ENCODE peak calls at places on chromosomes 6 and 20, in six cellular contexts. H is neural progenitor cell, P is PC-3, B is SK-N-SH, W is GM23248, R is HCT116. V is an unnamed sample.

GRCh38 chr20:43914697-43915208 is at the start of gene TOX2:
- DNase-seq in W (peak; percentile 73), B (peak; percentile 96), P (no peak), R (no peak), H (peak; percentile 83), V (peak; percentile 74)

GRCh38 chr20:15242773-15243172 is 905.4 kb upstream of the FLRT3 start:
- DNase-seq in B (no peak), P (no peak), W (no peak), R (no peak), H (no peak), V (no peak)

GRCh38 chr6:169343886-169344525 is 90.4 kb upstream of the THBS2 start:
- DNase-seq in H (no peak), R (no peak), P (no peak), B (no peak), W (no peak), V (no peak)

GRCh38 chr20:14445310-14445709 is 107.9 kb upstream of the FLRT3 start:
- DNase-seq in H (no peak), R (no peak), B (no peak), W (peak; percentile 70), P (peak; percentile 87), V (no peak)

GRCh38 chr6:87553159-87553765 is 36.5 kb downstream of the RARS2 start:
- DNase-seq in B (no peak), W (no peak), R (no peak), P (no peak), H (no peak), V (no peak)

GRCh38 chr20:35539756-35540212 is 2.1 kb upstream of the ERGIC3 start:
- DNase-seq in W (no peak), H (peak; percentile 90), B (no peak), P (no peak), R (no peak), V (no peak)

GRCh38 chr6:82866446-82866845 is 199.2 kb downstream of the UBE3D start:
- DNase-seq in B (no peak), H (no peak), W (no peak), R (no peak), P (no peak), V (no peak)

GRCh38 chr20:15834857-15835256 is 738.4 kb downstream of the KIF16B start:
- DNase-seq in P (peak; percentile 95), B (no peak), R (no peak), W (no peak), H (no peak), V (no peak)

GRCh38 chr20:33810885-33811762 is at the start of gene CHMP4B:
- DNase-seq in B (peak; percentile 97), P (peak; percentile 99), H (peak; percentile 100), W (peak; percentile 100), R (peak; percentile 93), V (peak; percentile 98)

GRCh38 chr20:33808388-33808787 is 2.8 kb upstream of the CHMP4B start:
- DNase-seq in R (no peak), H (no peak), B (no peak), P (no peak), W (no peak), V (no peak)

GRCh38 chr20:33812673-33813462 is 1.7 kb downstream of the CHMP4B start:
- DNase-seq in R (no peak), B (peak; percentile 33), H (peak; percentile 58), W (peak; percentile 55), P (peak; percentile 28), V (peak; percentile 63)

GRCh38 chr20:33814238-33814712 is 3.1 kb downstream of the CHMP4B start:
- DNase-seq in P (no peak), B (no peak), W (peak; percentile 37), H (no peak), R (no peak), V (peak; percentile 58)

DNA sequence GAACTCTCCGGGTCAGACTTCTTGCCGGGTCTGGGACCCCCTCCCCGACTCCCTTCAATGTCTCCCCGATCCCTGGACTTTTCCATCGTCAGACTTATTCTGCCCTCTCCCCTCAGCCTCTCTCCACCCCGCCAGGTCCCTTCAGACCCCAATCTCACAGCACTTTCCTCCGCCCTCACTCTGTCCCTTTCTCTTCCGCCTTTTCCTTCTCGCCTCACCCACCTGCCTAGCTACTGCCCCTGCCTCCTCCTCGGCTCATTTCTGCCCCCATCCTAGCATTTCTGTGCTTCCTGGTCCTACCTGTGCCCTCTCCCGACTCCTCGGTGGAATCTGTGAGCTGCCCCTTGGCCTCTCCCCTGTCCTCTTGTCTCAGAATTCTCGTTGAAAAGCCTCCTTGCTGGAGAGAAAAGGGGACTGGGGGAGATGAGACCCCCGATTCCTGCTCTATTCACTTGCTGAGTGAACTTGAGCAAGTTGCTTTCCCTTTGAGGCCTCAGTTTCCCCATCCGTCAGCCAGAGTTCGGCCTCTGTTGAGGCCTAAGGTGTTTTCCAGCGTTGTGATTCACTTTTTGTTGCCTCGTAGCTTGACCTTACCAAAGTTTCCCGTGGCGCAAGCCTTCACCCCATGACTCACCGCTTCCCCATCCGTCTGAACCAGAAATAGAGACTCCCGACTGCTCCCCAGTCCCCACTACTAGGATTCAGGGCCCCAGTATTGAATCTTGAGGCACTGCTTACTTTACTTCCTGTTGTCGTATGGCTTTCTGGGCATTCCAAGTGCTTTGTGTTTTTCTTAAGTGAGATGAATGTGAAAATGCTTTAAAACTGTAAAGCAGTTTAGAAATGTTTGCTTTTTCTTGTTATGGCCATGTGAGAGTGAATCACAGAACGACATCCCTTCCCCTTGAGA is 870 bp downstream of the CHMP4B start:
- DNase-seq in R (no peak), B (peak; percentile 48), H (peak; percentile 39), W (peak; percentile 94), P (peak; percentile 66), V (peak; percentile 35)
- TF ChIP-seq EZH2phosphoT487 in R (no peak), B (no peak), H (no peak), W (no peak), P (no peak), V (no peak)

GRCh38 chr6:36226648-36227047 is 30.1 kb downstream of the BRPF3 start:
- DNase-seq in B (no peak), P (no peak), R (no peak), H (no peak), W (no peak), V (no peak)

GRCh38 chr6:36224918-36225461 is 28.4 kb downstream of the BRPF3 start:
- DNase-seq in B (peak; percentile 33), P (peak; percentile 25), W (no peak), H (no peak), R (no peak), V (no peak)

GRCh38 chr6:36229223-36229622 is 32.7 kb downstream of the BRPF3 start:
- DNase-seq in W (no peak), B (no peak), H (no peak), P (no peak), R (no peak), V (no peak)

GRCh38 chr6:36230376-36230775 is 33.8 kb downstream of the BRPF3 start:
- DNase-seq in P (no peak), R (no peak), W (no peak), B (no peak), H (no peak), V (no peak)

DNA sequence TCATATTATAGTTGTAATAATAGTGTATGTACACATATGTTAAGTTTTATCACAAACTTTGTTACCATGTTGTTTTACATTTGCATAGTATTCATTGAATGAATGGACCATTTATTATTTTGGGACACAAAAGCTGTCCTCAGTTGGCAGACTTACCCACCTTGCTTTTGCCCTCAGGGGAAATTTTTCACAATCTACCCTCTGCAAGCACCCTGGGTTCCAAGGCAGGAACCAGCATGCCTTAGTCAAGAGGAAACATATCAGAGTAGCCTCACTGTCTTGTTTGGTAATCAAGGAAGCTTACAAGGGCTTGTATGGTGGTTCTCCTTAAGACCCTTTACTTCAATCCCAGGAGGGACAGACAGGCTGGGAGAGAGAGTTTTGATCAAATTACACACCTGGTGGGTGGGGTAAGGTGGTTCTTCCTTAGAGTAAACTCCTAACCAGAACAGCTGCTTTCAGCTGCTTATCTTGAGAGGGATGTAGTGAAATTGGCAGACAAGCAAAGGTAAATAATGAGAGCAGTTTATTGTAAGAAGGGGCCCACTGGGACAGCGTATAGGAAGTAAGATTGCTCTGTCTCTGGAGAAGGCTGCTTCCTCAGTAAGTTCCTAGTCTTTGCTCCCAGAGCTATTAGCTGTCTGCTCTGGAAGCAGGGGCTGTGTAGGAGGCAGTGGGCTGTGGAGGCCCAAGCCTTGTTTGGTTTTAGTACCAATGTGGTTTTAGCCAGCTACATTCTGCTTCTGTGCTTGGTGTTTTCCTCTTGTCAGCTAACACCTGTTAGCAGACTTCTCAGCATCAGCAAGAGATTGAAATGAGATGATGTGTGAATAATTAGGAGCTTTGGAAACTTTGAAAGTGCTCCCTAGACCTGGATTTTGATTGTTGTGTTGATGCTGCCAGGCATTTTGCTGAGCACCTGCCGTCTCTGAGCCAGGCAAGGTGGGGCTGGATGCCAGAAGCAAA is 31.1 kb downstream of the BRPF3 start:
- DNase-seq in P (no peak), B (no peak), H (no peak), R (no peak), W (no peak), V (no peak)
- H3K9ac ChIP-seq in P (no peak overlapping the region), B (no peak overlapping the region), H (no peak overlapping the region), R (no peak overlapping the region), W (no peak overlapping the region), V (no peak overlapping the region)

GRCh38 chr6:3664641-3665041 is 86.9 kb downstream of the PXDC1 start:
- DNase-seq in H (no peak), W (no peak), P (peak; percentile 24), B (no peak), R (no peak), V (no peak)
- TF ChIP-seq EZH2phosphoT487 in H (no peak), W (no peak), P (no peak), B (no peak), R (no peak), V (no peak)

GRCh38 chr20:62351469-62352401 is 15.4 kb downstream of the LAMA5 start:
- DNase-seq in R (no peak), W (no peak), H (no peak), B (no peak), P (no peak), V (no peak)

GRCh38 chr20:62353289-62354030 is 13.7 kb downstream of the LAMA5 start:
- DNase-seq in R (no peak), W (no peak), H (no peak), P (no peak), B (no peak), V (no peak)

GRCh38 chr20:62354031-62354808 is 12.9 kb downstream of the LAMA5 start:
- DNase-seq in B (peak; percentile 59), P (no peak), W (no peak), H (no peak), R (no peak), V (no peak)

GRCh38 chr20:62350629-62351422 is 16.3 kb downstream of the LAMA5 start:
- DNase-seq in B (no peak), R (no peak), H (no peak), W (no peak), P (no peak), V (no peak)

DNA sequence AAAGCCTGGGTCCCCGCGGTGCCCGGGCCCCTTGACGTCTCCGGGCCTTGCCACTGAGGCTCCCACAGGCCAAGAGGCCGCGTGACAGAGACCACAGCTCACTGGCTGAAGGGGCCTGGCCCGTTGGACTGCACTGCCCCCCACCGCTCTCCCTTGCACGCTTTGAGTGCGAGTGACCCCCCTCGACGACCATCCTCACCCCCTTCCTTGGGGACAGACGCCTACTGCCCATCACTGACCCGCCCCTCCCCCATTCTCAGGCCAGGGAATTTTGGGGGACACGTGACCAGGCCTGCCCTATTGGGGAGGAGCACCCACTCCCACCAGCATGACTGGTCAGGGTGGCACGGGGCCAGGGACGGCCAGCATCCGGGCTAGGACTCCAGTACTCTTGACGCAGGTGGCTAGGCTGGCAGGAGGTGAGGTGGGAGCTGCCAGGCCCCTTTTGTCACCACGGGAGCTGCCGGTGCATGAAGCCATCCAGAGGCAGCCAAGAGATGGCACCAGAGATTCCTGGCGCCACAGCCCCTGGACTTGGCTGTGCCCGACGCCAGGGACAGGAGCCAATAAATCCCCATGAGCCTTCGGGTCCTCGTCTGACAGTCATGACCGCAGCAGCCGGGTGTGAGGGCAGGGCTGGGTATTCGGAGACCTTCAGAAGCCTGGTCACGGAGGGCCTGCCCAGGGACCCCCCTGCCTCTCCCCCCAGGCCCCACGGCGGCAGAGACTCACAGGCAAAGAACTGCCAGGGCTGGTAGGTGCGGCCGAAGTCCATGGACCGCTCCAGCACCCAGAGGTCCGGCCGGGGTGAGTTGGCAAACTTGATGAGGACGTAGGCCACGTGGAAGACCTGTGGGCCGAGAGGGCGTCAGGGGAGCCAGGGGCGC is 14.5 kb downstream of the LAMA5 start:
- DNase-seq in W (no peak), R (no peak), B (peak; percentile 92), P (peak; percentile 63), H (no peak), V (no peak)
- H3K9ac ChIP-seq in W (no peak overlapping the region), R (no peak overlapping the region), B (no peak overlapping the region), P (peak overlapping the region; percentile 34), H (no peak overlapping the region), V (no peak overlapping the region)